ENCODE peak calls at places on chromosomes 6 and 20, in nine cellular contexts. X, G, J, O, U, D, F, P and S are unnamed samples.

GRCh38 chr6:131787955-131788712 is 19.7 kb upstream of the ENPP1 start:
- DNase-seq in X (no peak), G (no peak), J (peak; percentile 52), O (no peak), U (no peak), D (no peak), F (no peak), P (no peak), S (no peak)

GRCh38 chr20:2879148-2879547 is 5.9 kb downstream of the PTPRA start:
- DNase-seq in X (no peak), G (no peak), J (peak; percentile 91), O (no peak), U (no peak), D (no peak), F (no peak), P (no peak), S (no peak)

GRCh38 chr6:77368660-77369313 is 94.5 kb downstream of the HTR1B start:
- DNase-seq in X (no peak), G (peak; percentile 62), J (peak; percentile 27), O (no peak), U (no peak), D (no peak), F (no peak), P (no peak), S (no peak)

GRCh38 chr6:84926756-84927155 is 162.4 kb upstream of the TBX18 start:
- DNase-seq in X (no peak), G (no peak), J (no peak), O (no peak), U (no peak), D (no peak), F (no peak), P (no peak), S (no peak)

GRCh38 chr6:23511797-23512196 is 614.2 kb upstream of the NRSN1 start:
- DNase-seq in X (no peak), G (no peak), J (no peak), O (no peak), U (no peak), D (no peak), F (no peak), P (no peak), S (no peak)

GRCh38 chr6:150380256-150380655 is 11.4 kb downstream of the IYD start:
- DNase-seq in X (no peak), G (no peak), J (peak; percentile 2), O (no peak), U (no peak), D (no peak), F (no peak), P (no peak), S (no peak)

GRCh38 chr6:28585335-28585734 is 59.7 kb downstream of the GPX5 start:
- DNase-seq in X (no peak), G (no peak), J (peak; percentile 61), O (no peak), U (no peak), D (no peak), F (peak; percentile 46), P (no peak), S (no peak)

GRCh38 chr6:38573800-38574395 is 65.8 kb downstream of the BTBD9 start:
- DNase-seq in X (no peak), G (no peak), J (peak; percentile 17), O (no peak), U (no peak), D (no peak), F (no peak), P (no peak), S (no peak)

GRCh38 chr6:92122746-92123145 is 1296.6 kb downstream of the EPHA7 start:
- DNase-seq in X (no peak), G (no peak), J (peak; percentile 29), O (no peak), U (no peak), D (no peak), F (peak; percentile 47), P (no peak), S (peak; percentile 42)

GRCh38 chr20:16664031-16664430 is 65.8 kb upstream of the SNRPB2 start:
- DNase-seq in X (no peak), G (no peak), J (no peak), O (no peak), U (no peak), D (no peak), F (no peak), P (no peak), S (no peak)

GRCh38 chr20:4401601-4402000 is 320.1 kb upstream of the PRND start:
- DNase-seq in X (no peak), G (no peak), J (peak; percentile 82), O (no peak), U (no peak), D (no peak), F (no peak), P (no peak), S (no peak)

GRCh38 chr6:277746-278145 is 14.5 kb upstream of the DUSP22 start:
- DNase-seq in X (no peak), G (no peak), J (no peak), O (no peak), U (no peak), D (no peak), F (no peak), P (no peak), S (no peak)

GRCh38 chr6:149405823-149406765 is 6.0 kb downstream of the SUMO4 start:
- DNase-seq in X (no peak), G (no peak), J (peak; percentile 80), O (no peak), U (no peak), D (no peak), F (no peak), P (no peak), S (no peak)

GRCh38 chr20:36573798-36574277 is 441 bp downstream of the TGIF2 start:
- DNase-seq in X (peak; percentile 55), G (peak; percentile 12), J (no peak), O (peak; percentile 15), U (no peak), D (peak; percentile 51), F (peak; percentile 80), P (peak; percentile 55), S (peak; percentile 63)

GRCh38 chr6:95802978-95803377 is 212.8 kb upstream of the FUT9 start:
- DNase-seq in X (no peak), G (no peak), J (no peak), O (no peak), U (no peak), D (no peak), F (no peak), P (no peak), S (no peak)

GRCh38 chr6:145784683-145785082 is 29.9 kb downstream of the FBXO30 start:
- DNase-seq in X (no peak), G (no peak), J (no peak), O (no peak), U (no peak), D (no peak), F (no peak), P (no peak), S (no peak)

GRCh38 chr6:108564178-108564577 is 3.5 kb downstream of the FOXO3 start:
- DNase-seq in X (no peak), G (no peak), J (peak; percentile 93), O (no peak), U (no peak), D (no peak), F (no peak), P (no peak), S (no peak)

GRCh38 chr6:17220511-17220910 is 60.6 kb upstream of the RBM24 start:
- DNase-seq in X (no peak), G (no peak), J (no peak), O (no peak), U (no peak), D (no peak), F (no peak), P (no peak), S (no peak)

GRCh38 chr6:107489636-107490567 is at the start of gene SOBP:
- DNase-seq in X (peak; percentile 68), G (peak; percentile 12), J (peak; percentile 53), O (peak; percentile 75), U (no peak), D (peak; percentile 22), F (peak; percentile 94), P (peak; percentile 55), S (peak; percentile 20)